ENCODE peak calls at places on chromosomes 6 and 20, in six cellular contexts. B is adrenal gland, W is esophagus squamous epithelium, X is IMR-90, D is GM12878, H is gastrocnemius medialis. O is an unnamed sample.

GRCh38 chr6:160269122-160269521 is 10.5 kb upstream of the SLC22A2 start:
- DNase-seq in X (no peak), H (no peak), B (no peak), W (no peak), D (no peak), O (no peak)

GRCh38 chr20:20568604-20569205 is 143.7 kb downstream of the RALGAPA2 start:
- DNase-seq in H (no peak), X (peak), D (no peak), W (no peak), B (peak), O (no peak)

GRCh38 chr6:151252626-151253025 is 12.9 kb downstream of the AKAP12 start:
- DNase-seq in X (no peak), B (no peak), W (no peak), H (no peak), D (no peak), O (no peak)

GRCh38 chr6:307065-307814 is 15.0 kb downstream of the DUSP22 start:
- DNase-seq in W (no peak), H (no peak), D (no peak), B (peak), X (no peak), O (peak)

GRCh38 chr6:167134448-167135328 is 11.8 kb downstream of the CCR6 start:
- DNase-seq in H (no peak), D (no peak), B (no peak), X (no peak), W (no peak), O (no peak)

GRCh38 chr6:51554029-51554428 is 533.4 kb downstream of the PKHD1 start:
- DNase-seq in X (no peak), H (no peak), B (no peak), W (no peak), D (no peak), O (no peak)

GRCh38 chr6:138086573-138087196 is 20.5 kb downstream of the PERP start:
- DNase-seq in X (peak), W (no peak), H (no peak), B (no peak), D (no peak), O (no peak)

GRCh38 chr6:170172406-170172805 is 118.5 kb downstream of the DLL1 start:
- DNase-seq in W (no peak), X (no peak), B (no peak), D (no peak), H (no peak), O (peak)

GRCh38 chr6:34237316-34237721 is 646 bp downstream of the HMGA1 start:
- DNase-seq in D (no peak), X (no peak), H (no peak), W (no peak), B (no peak), O (no peak)

GRCh38 chr6:113968472-113968871 is 2.5 kb downstream of the HDAC2 start:
- DNase-seq in B (no peak), X (no peak), W (no peak), H (no peak), D (no peak), O (no peak)

GRCh38 chr6:110043366-110043994 is 65.4 kb downstream of the GPR6 start:
- DNase-seq in B (no peak), X (no peak), D (no peak), H (no peak), W (no peak), O (no peak)

GRCh38 chr20:43977252-43977651 is 62.6 kb downstream of the TOX2 start:
- DNase-seq in H (no peak), X (peak), W (no peak), D (no peak), B (no peak), O (no peak)

GRCh38 chr6:95094751-95095150 is 482.6 kb upstream of the MANEA start:
- DNase-seq in H (no peak), D (no peak), B (no peak), W (no peak), X (peak), O (no peak)

GRCh38 chr6:73050706-73051105 is 174.6 kb downstream of the KHDC1L start:
- DNase-seq in H (no peak), X (peak), B (no peak), W (no peak), D (no peak), O (no peak)

GRCh38 chr6:151999194-151999593 is 191.7 kb downstream of the ESR1 start:
- DNase-seq in B (no peak), W (no peak), D (no peak), X (no peak), H (no peak), O (no peak)

DNA sequence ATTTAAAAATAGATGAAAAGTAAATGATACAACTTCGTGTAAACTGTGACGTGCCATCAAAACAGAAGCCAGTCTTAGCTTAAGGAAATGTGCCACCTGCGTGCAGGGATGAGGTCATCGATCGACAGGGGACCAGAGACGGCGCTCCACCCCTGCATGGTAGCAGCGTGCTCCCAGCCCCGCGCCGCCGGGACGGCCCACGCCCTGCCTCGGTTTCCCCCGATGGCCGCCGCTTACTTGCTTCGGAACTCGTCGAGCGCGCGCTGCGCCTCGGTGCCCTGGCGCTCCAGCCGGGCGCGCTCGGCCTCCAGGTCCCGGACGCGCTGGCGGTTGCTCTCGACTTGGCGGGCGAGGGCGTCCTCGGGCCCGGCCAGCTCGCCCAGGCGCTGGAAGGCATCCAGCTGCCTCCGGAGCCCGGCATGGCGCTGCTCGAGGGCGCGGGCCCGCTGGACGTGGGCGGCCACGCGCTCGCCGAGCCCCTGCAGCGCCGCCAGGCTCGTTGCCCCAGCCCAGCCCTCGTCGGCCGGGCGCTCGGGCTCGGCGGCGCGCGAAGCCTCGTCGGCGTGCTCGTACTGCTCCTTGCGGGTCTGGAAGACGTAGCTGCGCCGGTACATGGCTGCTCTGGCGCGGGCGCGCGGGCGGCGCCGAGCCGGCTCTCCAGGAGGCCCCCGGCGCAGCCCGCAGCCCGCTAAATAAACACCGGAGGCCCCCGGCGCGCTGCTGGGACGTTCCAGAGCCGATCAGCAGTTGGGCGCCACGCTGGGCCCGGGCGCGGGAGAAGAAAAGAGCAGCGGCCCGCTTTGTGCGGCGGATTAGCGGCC is at the start of gene BFSP1:
- DNase-seq in X (peak), B (peak), D (no peak), W (no peak), H (no peak), O (no peak)
- TF ChIP-seq POLR2A in X (no peak), B (peak), D (no peak), W (no peak), H (no peak), O (no peak)

GRCh38 chr20:46407671-46407996 is 1.2 kb upstream of the ELMO2 start:
- DNase-seq in X (no peak), H (no peak), D (no peak), W (no peak), B (peak), O (no peak)
- H3K4me3 ChIP-seq in X (no peak), H (no peak), D (no peak), W (no peak), B (no peak), O (no peak)

GRCh38 chr6:158661156-158661555 is 11.3 kb downstream of the SYTL3 start:
- DNase-seq in B (no peak), H (no peak), X (no peak), D (no peak), W (no peak), O (no peak)
- TF ChIP-seq CTCF in B (no peak), H (no peak), X (no peak), D (no peak), W (peak), O (no peak)

GRCh38 chr20:51934301-51935002 is 132.1 kb upstream of the SALL4 start:
- DNase-seq in W (no peak), X (no peak), B (no peak), D (no peak), H (no peak), O (no peak)

GRCh38 chr20:51928931-51929330 is 126.6 kb upstream of the SALL4 start:
- DNase-seq in B (no peak), X (no peak), H (no peak), D (no peak), W (no peak), O (peak)

GRCh38 chr20:51926670-51927305 is 124.5 kb upstream of the SALL4 start:
- DNase-seq in W (no peak), H (no peak), D (no peak), X (no peak), B (no peak), O (no peak)

GRCh38 chr20:51931321-51931720 is 129.0 kb upstream of the SALL4 start:
- DNase-seq in W (no peak), H (no peak), X (no peak), B (no peak), D (no peak), O (no peak)

GRCh38 chr20:51930775-51931174 is 128.5 kb upstream of the SALL4 start:
- DNase-seq in W (no peak), B (no peak), H (no peak), X (peak), D (no peak), O (no peak)
- TF ChIP-seq POLR2A in W (no peak), B (no peak), H (no peak), X (no peak), D (no peak), O (no peak)